ENCODE peak calls at places on chromosomes 1 and 21, in six cellular contexts. N is A549, P is OCI-LY7, V is body of pancreas, H is esophagus squamous epithelium, F is kidney. W is an unnamed sample.

GRCh38 chr1:67359592-67359991 is 51.9 kb downstream of the IL12RB2 start:
- DNase-seq in N (no peak), P (no peak), V (no peak), H (no peak), F (no peak), W (no peak)

GRCh38 chr1:9539829-9540550 is 725 bp downstream of the SLC25A33 start:
- DNase-seq in N (peak; percentile 46), P (peak; percentile 65), V (peak; percentile 55), H (no peak), F (peak; percentile 85), W (no peak)

GRCh38 chr1:67619080-67619479 is 65.9 kb upstream of the GADD45A start:
- DNase-seq in N (no peak), P (no peak), V (no peak), H (no peak), F (no peak), W (no peak)

GRCh38 chr21:28832013-28832714 is 160.5 kb downstream of the LTN1 start:
- DNase-seq in N (no peak), P (no peak), V (no peak), H (no peak), F (no peak), W (peak; percentile 52)

GRCh38 chr1:225896937-225897549 is 8.1 kb upstream of the LEFTY1 start:
- DNase-seq in N (peak; percentile 52), P (peak; percentile 85), V (peak; percentile 78), H (no peak), F (peak; percentile 59), W (peak; percentile 87)

GRCh38 chr1:65174585-65174984 is 26.6 kb downstream of the AK4 start:
- DNase-seq in N (no peak), P (no peak), V (peak; percentile 34), H (no peak), F (no peak), W (no peak)

GRCh38 chr1:27971674-27972073 is 11.9 kb downstream of the XKR8 start:
- DNase-seq in N (no peak), P (no peak), V (no peak), H (no peak), F (no peak), W (no peak)

GRCh38 chr1:109499661-109500536 is 6.0 kb downstream of the CYB561D1 start:
- DNase-seq in N (no peak), P (peak; percentile 56), V (peak; percentile 54), H (no peak), F (no peak), W (peak; percentile 69)

GRCh38 chr1:153192697-153193096 is 10.5 kb upstream of the LELP1 start:
- DNase-seq in N (no peak), P (peak; percentile 12), V (peak; percentile 20), H (no peak), F (no peak), W (no peak)

GRCh38 chr1:159936284-159936904 is 9.0 kb downstream of the IGSF9 start:
- DNase-seq in N (peak; percentile 84), P (peak; percentile 60), V (peak; percentile 74), H (no peak), F (peak; percentile 85), W (peak; percentile 70)
- H3K4me3 ChIP-seq in N (no peak overlapping the region), P (no peak overlapping the region), V (no peak overlapping the region), H (no peak overlapping the region), F (no peak overlapping the region), W (no peak overlapping the region)

GRCh38 chr21:27806261-27806660 is 839.4 kb upstream of the ADAMTS5 start:
- DNase-seq in N (no peak), P (no peak), V (no peak), H (no peak), F (no peak), W (no peak)

GRCh38 chr21:27805696-27806095 is 838.8 kb upstream of the ADAMTS5 start:
- DNase-seq in N (no peak), P (no peak), V (no peak), H (no peak), F (no peak), W (no peak)

GRCh38 chr21:27803571-27803970 is 836.7 kb upstream of the ADAMTS5 start:
- DNase-seq in N (no peak), P (no peak), V (no peak), H (no peak), F (no peak), W (no peak)

GRCh38 chr21:27802816-27803475 is 836.1 kb upstream of the ADAMTS5 start:
- DNase-seq in N (no peak), P (peak; percentile 4), V (no peak), H (no peak), F (no peak), W (no peak)

DNA sequence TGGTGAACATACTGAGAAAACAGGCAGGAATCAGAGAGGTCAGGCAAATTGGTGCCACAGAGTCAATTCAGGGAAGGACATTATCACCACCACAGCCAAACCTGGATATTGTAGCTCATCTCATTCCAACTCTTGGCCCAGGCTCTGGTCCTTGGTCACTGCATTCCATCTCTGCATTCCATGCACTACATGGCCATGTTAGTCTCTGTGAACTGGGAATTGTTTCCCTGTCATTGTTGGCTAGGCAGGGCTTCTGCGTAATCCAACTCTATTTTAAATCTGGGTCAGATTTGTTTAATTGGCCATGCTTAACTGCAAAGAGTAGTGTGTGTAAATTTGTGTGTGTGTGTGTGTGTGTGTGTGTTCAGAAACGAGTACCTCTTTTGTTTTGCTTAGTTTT is 837.6 kb upstream of the ADAMTS5 start:
- DNase-seq in N (no peak), P (no peak), V (no peak), H (no peak), F (no peak), W (no peak)
- H3K27ac ChIP-seq in N (no peak overlapping the region), P (no peak overlapping the region), V (no peak overlapping the region), H (no peak overlapping the region), F (no peak overlapping the region), W (no peak overlapping the region)

GRCh38 chr1:175420491-175420827 is 227.9 kb upstream of the KIAA0040 start:
- DNase-seq in N (no peak), P (no peak), V (no peak), H (no peak), F (no peak), W (no peak)
- H3K4me1 ChIP-seq in N (no peaks in the 10 kb centered on the region), P (no peaks in the 10 kb centered on the region), V (peaks cover 8% of the 10 kb centered on the region), H (no peaks in the 10 kb centered on the region), F (no peaks in the 10 kb centered on the region), W (no peaks in the 10 kb centered on the region)

DNA sequence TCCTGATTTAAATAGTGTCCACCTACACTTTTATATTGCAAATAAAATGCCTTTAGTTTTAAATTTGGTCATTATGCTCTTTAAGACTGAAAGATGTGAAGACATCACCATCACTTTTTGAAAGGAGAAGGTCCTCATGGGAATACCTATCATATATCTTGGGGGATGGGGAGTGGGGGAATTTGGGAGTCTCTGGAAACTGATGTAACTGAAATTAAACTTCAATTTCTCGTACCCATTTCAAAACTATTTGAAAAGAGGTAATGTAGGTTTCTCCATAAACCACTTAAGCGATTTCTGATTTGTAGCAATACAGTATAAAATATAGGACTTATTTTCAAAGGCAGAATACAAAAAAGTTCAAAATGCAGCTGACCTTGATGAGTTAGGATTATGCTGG is 924 bp downstream of the EXTL2 start:
- DNase-seq in N (no peak), P (no peak), V (no peak), H (no peak), F (no peak), W (no peak)
- H3K4me3 ChIP-seq in N (peak overlapping the region; percentile 99), P (peak overlapping the region; percentile 99), V (no peak overlapping the region), H (peak overlapping the region; percentile 82), F (peak overlapping the region; percentile 100), W (no peak overlapping the region)

DNA sequence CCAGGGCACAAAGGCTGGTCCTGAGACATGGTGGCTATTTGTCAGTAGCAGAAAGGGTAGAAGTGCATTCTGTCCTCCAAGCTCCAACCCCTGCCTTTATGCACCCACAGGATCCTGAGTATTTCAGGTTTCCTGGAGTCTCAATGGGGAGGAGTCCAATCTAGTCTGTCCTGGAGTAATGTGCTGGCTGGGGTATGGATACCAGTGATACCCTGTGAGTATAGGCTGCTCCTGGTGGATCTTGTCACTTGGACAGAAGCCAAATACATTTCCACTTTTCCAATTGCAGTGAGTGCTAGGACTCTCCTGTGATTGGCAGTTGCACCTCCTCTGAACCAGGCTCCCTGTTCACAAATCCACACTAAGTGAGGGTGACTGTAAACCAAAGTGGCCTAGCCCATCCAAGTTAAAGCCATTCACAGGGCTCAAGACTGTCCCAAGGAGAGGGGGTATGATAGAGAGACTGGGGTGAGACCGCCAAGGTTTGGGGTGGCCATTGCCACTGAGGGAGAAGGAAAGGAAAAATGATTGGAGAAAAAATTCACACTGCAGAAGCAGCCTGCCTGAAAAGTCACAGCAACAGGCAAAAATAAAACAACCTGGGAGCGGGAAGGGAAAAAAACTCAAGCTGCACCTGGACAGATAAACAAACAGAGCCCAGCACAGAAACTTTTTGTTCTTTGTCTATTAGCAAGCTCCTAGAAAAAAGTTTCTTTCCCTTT is 163.4 kb upstream of the ETV3 start:
- DNase-seq in N (no peak), P (no peak), V (peak; percentile 56), H (no peak), F (no peak), W (no peak)
- H3K27ac ChIP-seq in N (no peak overlapping the region), P (no peak overlapping the region), V (peak overlapping the region; percentile 87), H (no peak overlapping the region), F (no peak overlapping the region), W (no peak overlapping the region)

GRCh38 chr1:154417338-154417608 is 12.1 kb downstream of the IL6R start:
- DNase-seq in N (no peak), P (no peak), V (no peak), H (no peak), F (no peak), W (no peak)

GRCh38 chr1:154416496-154417337 is 11.6 kb downstream of the IL6R start:
- DNase-seq in N (no peak), P (no peak), V (no peak), H (no peak), F (no peak), W (no peak)

GRCh38 chr1:154413177-154413576 is 8.0 kb downstream of the IL6R start:
- DNase-seq in N (no peak), P (no peak), V (no peak), H (no peak), F (no peak), W (no peak)

GRCh38 chr1:154411525-154411924 is 6.4 kb downstream of the IL6R start:
- DNase-seq in N (no peak), P (no peak), V (no peak), H (no peak), F (no peak), W (no peak)

DNA sequence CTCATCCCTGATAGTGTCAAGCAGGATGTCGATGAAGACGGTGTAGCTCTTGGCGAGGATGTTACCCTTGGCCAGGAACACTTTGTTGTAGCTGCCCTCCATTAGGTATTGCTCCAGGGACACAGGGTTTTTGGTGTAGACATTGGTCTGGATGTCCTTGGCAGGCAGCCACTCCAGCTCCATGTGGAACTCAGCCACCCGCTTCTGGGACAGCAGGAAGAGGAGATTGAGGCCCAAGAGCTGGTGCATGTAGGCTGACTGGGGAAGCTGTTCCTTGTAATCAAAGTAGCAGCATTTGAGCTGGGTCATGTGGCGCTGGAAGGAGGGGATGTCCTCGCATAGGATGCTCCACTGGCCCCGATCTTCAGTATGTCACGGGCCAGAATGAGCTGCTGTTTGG is 9.5 kb downstream of the IL6R start:
- DNase-seq in N (no peak), P (no peak), V (peak; percentile 57), H (no peak), F (no peak), W (no peak)
- H3K4me1 ChIP-seq in N (peaks cover 27% of the 10 kb centered on the region), P (peaks cover 6% of the 10 kb centered on the region), V (peaks cover 31% of the 10 kb centered on the region), H (peaks cover 19% of the 10 kb centered on the region), F (peaks cover 30% of the 10 kb centered on the region), W (peaks cover 100% of the 10 kb centered on the region)

DNA sequence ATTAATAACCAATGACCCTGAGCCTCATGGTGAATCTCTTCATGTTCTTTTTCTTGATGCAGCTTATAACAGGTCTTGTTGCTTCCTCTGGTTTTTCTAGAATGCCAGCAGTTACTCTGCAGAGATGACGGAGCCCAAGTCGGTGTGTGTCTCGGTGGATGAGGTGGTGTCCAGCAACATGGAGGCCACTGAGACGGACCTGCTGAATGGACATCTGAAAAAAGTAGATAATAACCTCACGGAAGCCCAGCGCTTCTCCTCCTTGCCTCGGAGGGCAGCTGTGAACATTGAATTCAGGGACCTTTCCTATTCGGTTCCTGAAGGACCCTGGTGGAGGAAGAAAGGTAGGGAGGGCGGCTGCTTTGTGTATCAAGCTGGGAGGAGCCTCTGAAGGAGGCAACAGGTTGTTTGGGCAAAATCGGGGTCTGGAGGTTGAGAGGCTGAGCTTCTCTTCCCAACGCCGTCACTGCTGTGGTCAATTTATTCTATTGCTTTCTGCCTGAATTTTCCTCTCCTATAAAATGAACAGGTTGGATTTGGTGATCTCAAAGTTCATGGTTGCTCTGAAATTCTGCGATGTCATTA is 6.7 kb downstream of the ABCG1 start:
- DNase-seq in N (no peak), P (no peak), V (peak; percentile 7), H (no peak), F (peak; percentile 15), W (no peak)
- H3K4me3 ChIP-seq in N (no peak overlapping the region), P (no peak overlapping the region), V (no peak overlapping the region), H (no peak overlapping the region), F (no peak overlapping the region), W (no peak overlapping the region)